ENCODE peak calls at places on chromosomes 4 and X, in four cellular contexts. P is activated T-cell treated with anti-CD3 and anti-CD28 coated beads for 1 hour, Q is psoas muscle, D is K562. G is an unnamed sample.

GRCh38 chr4:3338976-3339531 is 46.2 kb downstream of the RGS12 start:
- DNase-seq in D (no peak), Q (no peak), P (no peak), G (no peak)

GRCh38 chr4:75004755-75005668 is 72.1 kb downstream of the PARM1 start:
- DNase-seq in Q (peak; percentile 88), D (no peak), P (no peak), G (no peak)

GRCh38 chrX:15815779-15816452 is 25.6 kb downstream of the ZRSR2 start:
- DNase-seq in P (no peak), D (peak; percentile 30), Q (no peak), G (peak; percentile 55)

GRCh38 chrX:151713859-151714258 is 2.0 kb upstream of the FATE1 start:
- DNase-seq in D (peak; percentile 42), Q (no peak), P (no peak), G (peak; percentile 74)

GRCh38 chr4:186723207-186724047 is at the start of gene FAT1:
- DNase-seq in P (no peak), D (peak; percentile 82), Q (peak; percentile 68), G (peak; percentile 58)

GRCh38 chr4:742742-743311 is 37.2 kb downstream of the PCGF3 start:
- DNase-seq in D (peak; percentile 76), P (peak; percentile 77), Q (peak; percentile 85), G (peak; percentile 76)

GRCh38 chrX:71941771-71942170 is 31.1 kb downstream of the NHSL2 start:
- DNase-seq in D (no peak), P (no peak), Q (peak; percentile 55), G (peak; percentile 88)

GRCh38 chr4:83599183-83599582 is 63.3 kb downstream of the GPAT3 start:
- DNase-seq in Q (no peak), D (peak; percentile 58), P (no peak), G (no peak)

GRCh38 chr4:138494931-138495330 is 252.8 kb upstream of the SLC7A11 start:
- DNase-seq in D (peak; percentile 11), P (no peak), Q (no peak), G (peak; percentile 58)

GRCh38 chr4:123807866-123808265 is 411.3 kb downstream of the SPRY1 start:
- DNase-seq in Q (no peak), D (no peak), P (no peak), G (no peak)

GRCh38 chrX:20623448-20623847 is 356.7 kb upstream of the RPS6KA3 start:
- DNase-seq in Q (no peak), P (no peak), D (no peak), G (peak; percentile 4)

GRCh38 chrX:38260231-38260630 is 39.6 kb upstream of the SRPX start:
- DNase-seq in P (no peak), D (peak; percentile 31), Q (no peak), G (peak; percentile 79)

GRCh38 chrX:154540897-154541535 is 5.6 kb downstream of the G6PD start:
- DNase-seq in Q (no peak), D (no peak), P (no peak), G (peak; percentile 81)

GRCh38 chr4:51850294-51850693 is 7.3 kb downstream of the DCUN1D4 start:
- DNase-seq in P (no peak), D (no peak), Q (no peak), G (no peak)

GRCh38 chrX:12137982-12138365 is 299 bp upstream of the FRMPD4 start:
- DNase-seq in Q (no peak), D (no peak), P (no peak), G (peak; percentile 63)

GRCh38 chrX:138847930-138848329 is 136.4 kb upstream of the FGF13 start:
- DNase-seq in Q (no peak), D (no peak), P (no peak), G (no peak)

GRCh38 chrX:150366951-150367545 is 3.9 kb downstream of the MAMLD1 start:
- DNase-seq in D (no peak), P (no peak), Q (no peak), G (no peak)

GRCh38 chr4:186264660-186265059 is 1.3 kb upstream of the F11 start:
- DNase-seq in P (no peak), D (no peak), Q (no peak), G (no peak)

G was measured in ELF-1.